ENCODE peak calls at places on chromosomes 13 and 19, in nine cellular contexts. T, C, G, E, N, O, A, Z and J are unnamed samples.

GRCh38 chr13:27962128-27962841 is 6.8 kb downstream of the CDX2 start:
- DNase-seq in Z (no peak), T (no peak), E (no peak), A (no peak), C (no peak), N (no peak), O (no peak), G (no peak), J (no peak)

GRCh38 chr13:42174344-42175162 is 97.4 kb upstream of the AKAP11 start:
- DNase-seq in O (no peak), T (no peak), Z (no peak), N (no peak), A (no peak), C (no peak), E (no peak), G (peak; percentile 85), J (peak; percentile 7)

GRCh38 chr13:20525601-20526544 is at the start of gene CRYL1:
- DNase-seq in E (peak; percentile 88), N (peak; percentile 77), C (peak; percentile 60), Z (peak; percentile 50), T (peak; percentile 48), G (peak; percentile 55), O (peak; percentile 45), A (peak; percentile 88), J (peak; percentile 79)

GRCh38 chr19:30881986-30882385 is 467.2 kb downstream of the TSHZ3 start:
- DNase-seq in T (no peak), A (no peak), G (no peak), E (no peak), C (no peak), O (no peak), N (no peak), Z (no peak), J (no peak)

GRCh38 chr19:40219721-40220276 is 1.6 kb upstream of the TTC9B start:
- DNase-seq in G (peak; percentile 66), C (no peak), Z (no peak), A (peak; percentile 92), E (no peak), N (no peak), O (no peak), T (peak; percentile 17), J (no peak)

GRCh38 chr19:1651061-1651547 is 1.3 kb downstream of the TCF3 start:
- DNase-seq in G (peak; percentile 47), T (peak; percentile 12), A (peak; percentile 13), O (peak; percentile 56), N (no peak), E (no peak), C (peak; percentile 40), Z (no peak), J (peak; percentile 33)

GRCh38 chr13:21234537-21234936 is 58.1 kb downstream of the MRPL57 start:
- DNase-seq in G (no peak), E (no peak), O (no peak), A (peak; percentile 8), C (no peak), T (peak; percentile 35), Z (no peak), N (no peak), J (peak; percentile 70)

GRCh38 chr19:4606921-4607678 is 32.2 kb upstream of the TNFAIP8L1 start:
- DNase-seq in O (peak; percentile 53), C (no peak), G (no peak), T (no peak), N (peak; percentile 76), E (no peak), A (no peak), Z (no peak), J (peak; percentile 75)

GRCh38 chr13:30735025-30735967 is at the start of gene ALOX5AP:
- DNase-seq in A (no peak), G (no peak), C (no peak), T (no peak), N (peak; percentile 39), Z (no peak), E (no peak), O (no peak), J (no peak)

GRCh38 chr19:44856438-44857083 is 10.5 kb downstream of the NECTIN2 start:
- DNase-seq in A (no peak), E (no peak), G (peak; percentile 47), T (no peak), N (peak; percentile 48), Z (no peak), O (no peak), C (no peak), J (peak; percentile 9)

GRCh38 chr19:6778386-6778785 is 5.9 kb downstream of the VAV1 start:
- DNase-seq in N (no peak), A (no peak), O (no peak), G (no peak), T (no peak), Z (no peak), E (no peak), C (no peak), J (no peak)

GRCh38 chr13:106568225-106569003 is 477 bp upstream of the ARGLU1 start:
- DNase-seq in G (no peak), A (no peak), T (no peak), E (peak; percentile 92), O (no peak), C (no peak), N (no peak), Z (no peak), J (no peak)

GRCh38 chr13:31982540-31982939 is 49.0 kb upstream of the FRY start:
- DNase-seq in E (peak; percentile 45), O (no peak), G (peak; percentile 99), Z (no peak), N (peak; percentile 88), A (peak; percentile 86), C (no peak), T (peak; percentile 94), J (peak; percentile 96)